ENCODE peak calls at places on chromosomes 6 and 20, in four cellular contexts. V is ovary, A is prostate gland, Q is HCT116. H is an unnamed sample.

GRCh38 chr6:22892452-22892851 is 323.1 kb downstream of the HDGFL1 start:
- DNase-seq in V (no peak), A (no peak), Q (no peak), H (no peak)

GRCh38 chr6:147787407-147787806 is 278.9 kb downstream of the SAMD5 start:
- DNase-seq in V (no peak), A (no peak), Q (no peak), H (no peak)

GRCh38 chr6:88815491-88815890 is 147.9 kb downstream of the RNGTT start:
- DNase-seq in V (no peak), A (no peak), Q (no peak), H (no peak)

GRCh38 chr6:77474286-77474956 is 11.1 kb upstream of the HTR1B start:
- DNase-seq in V (no peak), A (no peak), Q (no peak), H (no peak)

GRCh38 chr20:35595456-35595855 is 20.2 kb upstream of the SPAG4 start:
- DNase-seq in V (no peak), A (no peak), Q (no peak), H (no peak)

GRCh38 chr6:153568601-153569000 is 437.5 kb upstream of the RGS17 start:
- DNase-seq in V (no peak), A (no peak), Q (no peak), H (no peak)

GRCh38 chr6:131532476-131533108 is 40.4 kb upstream of the ARG1 start:
- DNase-seq in V (no peak), A (no peak), Q (no peak), H (no peak)

GRCh38 chr6:36908758-36909157 is 23.0 kb downstream of the C6orf89 start:
- DNase-seq in V (no peak), A (no peak), Q (no peak), H (no peak)

GRCh38 chr20:4920131-4920530 is 81.2 kb downstream of the SLC23A2 start:
- DNase-seq in V (no peak), A (no peak), Q (no peak), H (no peak)

GRCh38 chr20:24149881-24150307 is 161.3 kb upstream of the GGTLC1 start:
- DNase-seq in V (no peak), A (no peak), Q (no peak), H (peak)

GRCh38 chr6:8219352-8219943 is 117.1 kb upstream of the EEF1E1 start:
- DNase-seq in V (no peak), A (peak), Q (peak), H (no peak)

DNA sequence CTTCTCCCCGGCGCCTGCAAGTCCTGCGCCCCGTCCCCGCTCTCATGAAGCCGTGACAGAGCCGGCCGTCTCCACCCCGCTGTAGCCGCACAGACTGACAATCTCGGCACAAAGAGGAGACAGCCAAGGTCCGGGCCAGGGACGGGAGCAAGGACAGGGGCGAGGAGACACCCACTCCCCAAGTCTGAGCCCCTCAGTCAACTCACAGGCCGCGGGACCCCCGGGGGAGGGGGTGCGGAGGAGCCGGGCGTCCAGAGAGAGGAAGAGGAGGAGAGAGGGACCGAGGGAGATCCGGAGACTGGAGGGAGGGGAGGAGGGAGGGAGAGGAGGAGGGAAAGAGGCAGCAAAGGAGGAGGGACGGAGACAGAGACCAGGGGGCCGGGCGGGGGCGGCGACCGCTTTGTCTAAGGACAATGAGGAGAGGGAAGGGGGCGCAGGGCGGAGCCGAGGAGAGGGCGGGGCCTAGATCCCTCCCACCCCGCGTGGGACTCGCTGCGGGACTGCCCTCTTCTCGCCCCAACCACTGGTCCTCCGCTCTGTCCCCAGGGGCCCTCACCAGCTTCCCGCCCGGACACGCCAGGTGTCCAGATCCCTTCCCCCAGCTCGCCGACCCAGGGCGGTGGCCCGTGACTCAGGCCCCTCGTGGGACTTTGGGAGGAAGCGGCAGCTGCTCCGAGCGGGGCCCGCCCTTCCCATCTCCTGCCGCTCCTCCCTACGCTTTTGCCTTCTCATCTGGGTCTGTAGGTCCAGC is 638 bp upstream of the PPP1R18 start:
- DNase-seq in V (peak), A (peak), Q (no peak), H (peak)
- TF ChIP-seq POLR2A in V (peak), A (peak), Q (peak), H (peak)

GRCh38 chr6:35468980-35469710 is 944 bp downstream of the RPL10A start:
- DNase-seq in V (peak), A (no peak), Q (no peak), H (peak)
- H3K27ac ChIP-seq in V (peak), A (peak), Q (peak), H (peak)

DNA sequence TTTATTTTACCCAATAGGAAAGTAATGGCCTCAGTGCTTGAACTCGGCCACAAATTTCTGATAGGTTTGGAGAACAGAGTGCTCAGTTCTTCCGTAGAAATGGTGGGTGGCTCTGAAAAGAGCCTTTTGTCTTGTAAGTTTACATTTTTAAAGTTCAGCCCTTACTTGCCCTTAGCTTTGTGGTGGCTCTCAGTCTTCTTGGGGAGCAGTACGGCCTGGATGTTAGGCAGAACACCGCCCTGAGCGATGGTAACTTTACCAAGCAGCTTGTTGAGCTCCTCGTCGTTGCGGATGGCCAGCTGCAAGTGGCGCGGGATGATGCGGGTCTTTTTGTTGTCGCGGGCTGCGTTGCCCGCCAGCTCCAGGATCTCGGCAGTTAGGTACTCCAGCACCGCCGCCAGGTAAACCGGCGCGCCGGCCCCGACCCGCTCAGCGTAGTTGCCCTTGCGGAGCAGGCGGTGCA is 19.6 kb downstream of the OR2B2 start:
- DNase-seq in V (no peak), A (no peak), Q (peak), H (no peak)
- TF ChIP-seq POLR2A in V (no peak), A (no peak), Q (peak), H (no peak)

GRCh38 chr6:21100959-21101358 is 492.6 kb upstream of the SOX4 start:
- DNase-seq in V (no peak), A (no peak), Q (no peak), H (no peak)

GRCh38 chr6:21098134-21098533 is 495.4 kb upstream of the SOX4 start:
- DNase-seq in V (no peak), A (no peak), Q (no peak), H (no peak)

GRCh38 chr6:21098744-21099143 is 494.8 kb upstream of the SOX4 start:
- DNase-seq in V (no peak), A (no peak), Q (no peak), H (no peak)

GRCh38 chr6:21101694-21102093 is 491.9 kb upstream of the SOX4 start:
- DNase-seq in V (no peak), A (no peak), Q (no peak), H (no peak)

DNA sequence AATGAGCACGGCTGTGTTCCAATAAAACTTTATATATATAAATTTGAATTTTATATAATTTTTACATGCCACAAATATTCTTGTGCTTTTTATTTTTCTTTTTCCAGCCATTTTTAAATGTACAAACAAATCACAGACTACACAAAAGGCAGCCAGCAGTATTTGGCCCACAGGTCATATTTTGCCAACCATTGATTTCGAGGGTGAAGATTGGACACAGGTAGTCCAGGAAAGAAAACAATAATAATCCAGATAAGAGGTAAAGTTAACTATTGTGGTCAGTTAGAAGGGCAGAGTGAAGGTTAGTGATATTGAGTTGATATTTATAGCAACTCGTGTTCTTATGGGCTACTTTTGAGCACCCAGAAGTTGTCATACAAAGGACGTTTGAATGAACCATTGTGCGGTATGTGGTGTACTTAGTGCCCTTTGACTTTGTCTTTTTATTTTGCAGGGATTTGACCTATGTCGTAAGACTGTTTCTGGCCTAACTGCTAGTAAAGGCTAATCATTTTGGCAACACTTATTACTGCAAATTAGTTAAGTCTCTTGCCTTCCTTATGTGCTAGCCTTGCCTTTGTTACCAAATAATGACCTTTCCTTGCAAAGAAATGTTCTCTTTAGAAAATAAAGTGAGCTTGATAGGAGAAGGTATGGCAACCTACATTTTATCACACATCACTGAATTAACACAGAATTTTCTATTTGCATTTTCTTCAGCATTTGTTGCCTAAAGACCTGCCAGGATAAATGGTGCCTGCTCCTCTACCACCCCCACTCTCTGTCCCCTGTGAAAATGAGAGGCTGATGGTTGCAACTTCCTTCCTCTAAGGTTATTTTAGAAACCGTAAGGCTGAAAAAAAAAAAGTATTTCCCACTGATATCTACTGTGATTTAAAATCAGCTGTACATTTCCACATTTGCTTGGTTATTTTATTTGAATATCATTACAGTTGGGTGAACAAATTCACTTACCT is 493.9 kb upstream of the SOX4 start:
- DNase-seq in V (no peak), A (no peak), Q (no peak), H (no peak)
- H3K27ac ChIP-seq in V (no peak), A (no peak), Q (no peak), H (peak)

DNA sequence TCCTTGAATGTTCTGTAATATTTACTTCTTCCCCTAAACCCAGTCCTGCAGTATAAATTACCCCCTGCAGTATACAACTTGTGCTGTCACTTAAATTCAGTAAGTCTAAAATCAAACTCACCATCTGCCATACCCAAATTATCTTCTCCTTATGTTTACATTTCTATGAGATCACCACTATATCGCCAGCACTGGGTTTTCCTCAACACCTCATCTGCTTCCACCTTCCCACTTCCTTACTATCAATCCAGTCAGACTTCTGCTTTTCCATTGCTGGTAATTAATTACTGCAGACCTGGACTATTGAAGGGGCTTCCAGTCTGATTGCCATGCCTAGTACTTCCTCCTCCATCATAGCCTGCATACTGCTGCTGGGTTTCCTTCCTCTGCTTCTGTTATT is 15.2 kb downstream of the EFHC1 start:
- DNase-seq in V (no peak), A (no peak), Q (no peak), H (no peak)
- TF ChIP-seq POLR2A in V (no peak), A (no peak), Q (no peak), H (no peak)

GRCh38 chr6:30877419-30878262 is 6.7 kb upstream of the DDR1 start:
- DNase-seq in V (peak), A (peak), Q (peak), H (peak)
- H3K27ac ChIP-seq in V (peak), A (peak), Q (peak), H (peak)

GRCh38 chr6:44123544-44123943 is 3.7 kb downstream of the MRPL14 start:
- DNase-seq in V (no peak), A (no peak), Q (no peak), H (no peak)

GRCh38 chr6:44129841-44130322 is 2.5 kb downstream of the TMEM63B start:
- DNase-seq in V (no peak), A (no peak), Q (no peak), H (no peak)

GRCh38 chr6:44128020-44128917 is 915 bp downstream of the TMEM63B start:
- DNase-seq in V (peak), A (peak), Q (no peak), H (no peak)

GRCh38 chr6:44126320-44127149 is 717 bp downstream of the MRPL14 start:
- DNase-seq in V (peak), A (peak), Q (no peak), H (peak)

GRCh38 chr6:44127186-44128019 is at the start of the genes MRPL14 and TMEM63B:
- DNase-seq in V (peak), A (peak), Q (peak), H (peak)
- TF ChIP-seq POLR2A in V (peak), A (peak), Q (peak), H (peak)

GRCh38 chr6:122818866-122819265 is 29.8 kb downstream of the SMPDL3A start:
- DNase-seq in V (no peak), A (no peak), Q (no peak), H (no peak)
- H3K27ac ChIP-seq in V (no peak), A (no peak), Q (no peak), H (no peak)

DNA sequence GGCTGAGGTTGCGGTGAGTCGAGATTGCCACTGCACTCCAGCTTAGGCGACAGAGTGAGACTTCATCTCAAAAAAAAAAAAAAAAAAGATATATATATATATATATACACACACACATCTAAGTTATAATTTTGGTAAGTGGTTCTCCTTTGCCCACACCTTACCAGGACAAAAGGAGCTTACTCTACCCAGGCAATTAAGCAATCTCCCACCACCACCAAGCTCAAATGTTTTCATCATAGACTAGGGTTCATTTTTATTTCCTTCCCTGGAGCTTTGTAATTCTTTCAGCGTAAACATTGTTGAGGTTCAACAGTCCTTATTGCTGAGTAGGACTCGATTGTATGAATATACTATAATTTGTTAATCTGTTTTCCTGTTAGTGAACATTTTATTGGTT is 23.5 kb downstream of the AMD1 start:
- DNase-seq in V (no peak), A (no peak), Q (no peak), H (no peak)
- TF ChIP-seq POLR2A in V (no peak), A (no peak), Q (no peak), H (no peak)

DNA sequence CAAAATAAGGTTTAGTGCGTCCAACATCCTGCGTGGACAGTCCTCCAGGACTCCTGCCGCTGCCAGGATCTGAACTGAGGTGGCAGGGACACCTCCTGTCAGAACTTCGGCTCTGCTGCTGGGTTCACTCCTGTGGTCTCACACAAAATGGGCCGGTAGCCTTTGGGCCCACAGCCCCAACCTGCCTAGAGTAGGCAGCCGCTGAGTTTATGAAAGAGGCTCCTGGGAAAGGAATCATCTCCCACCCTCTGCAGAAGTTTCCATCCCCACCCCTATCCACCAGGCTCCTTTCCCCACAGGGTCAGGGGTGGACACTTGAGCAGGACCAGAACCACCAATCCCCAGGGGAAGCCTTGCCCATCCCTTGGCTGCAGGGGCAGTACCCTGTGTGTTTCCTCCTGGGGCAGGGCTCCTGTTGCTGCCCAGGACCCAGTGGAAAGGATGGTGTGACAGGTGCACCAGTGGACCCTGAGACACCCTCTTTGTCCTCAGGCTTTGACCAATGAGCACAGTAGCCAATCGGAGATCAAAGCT is 2.1 kb upstream of the ABHD16B start:
- DNase-seq in V (no peak), A (no peak), Q (no peak), H (no peak)
- H3K27ac ChIP-seq in V (no peak), A (peak), Q (no peak), H (no peak)